ENCODE peak calls at places on chromosomes 13 and 19, in eight cellular contexts. R is NCI-H1417, T is AG08395, D is fibroblast of pulmonary artery, S is activated gamma-delta T cell, F is mesenteric fat pad, W is endothelial cell of umbilical vein, O is right lobe of liver. K is an unnamed sample.

GRCh38 chr13:113861433-113862030 is 2.3 kb downstream of the GAS6 start:
- DNase-seq in D (no peak), R (no peak), W (no peak), F (peak), O (no peak), S (no peak), T (no peak), K (no peak)

GRCh38 chr19:17052439-17052838 is 22.8 kb downstream of the HAUS8 start:
- DNase-seq in O (no peak), W (peak), D (peak), F (no peak), S (no peak), T (peak), R (no peak), K (no peak)

GRCh38 chr13:44507639-44508038 is 68.5 kb downstream of the TSC22D1 start:
- DNase-seq in F (no peak), D (no peak), W (no peak), S (no peak), R (no peak), T (no peak), O (no peak), K (no peak)

GRCh38 chr13:34349091-34349722 is 531.3 kb downstream of the RFC3 start:
- DNase-seq in W (peak), T (peak), D (peak), R (no peak), O (no peak), S (no peak), F (no peak), K (peak)

GRCh38 chr13:31675521-31675953 is 63.8 kb upstream of the RXFP2 start:
- DNase-seq in R (no peak), T (peak), W (no peak), F (no peak), S (no peak), O (no peak), D (peak), K (no peak)

GRCh38 chr19:46631481-46631880 is 4.5 kb downstream of the GNG8 start:
- DNase-seq in S (no peak), F (no peak), R (no peak), W (no peak), D (peak), T (peak), O (no peak), K (no peak)

GRCh38 chr13:41458939-41459753 is 1.8 kb downstream of the RGCC start:
- DNase-seq in D (peak), R (no peak), F (no peak), O (no peak), W (peak), T (peak), S (no peak), K (no peak)

GRCh38 chr13:60335531-60335930 is 61.5 kb upstream of the TDRD3 start:
- DNase-seq in S (no peak), O (no peak), T (peak), D (peak), R (peak), F (no peak), W (peak), K (no peak)

GRCh38 chr13:19810996-19811881 is 28.5 kb upstream of the PSPC1 start:
- DNase-seq in D (peak), F (no peak), R (no peak), T (no peak), S (no peak), W (no peak), O (no peak), K (no peak)

GRCh38 chr19:16626796-16627193 is 1.2 kb downstream of the MED26 start:
- DNase-seq in D (no peak), T (peak), R (no peak), W (no peak), F (no peak), O (no peak), S (no peak), K (no peak)

GRCh38 chr13:94544922-94545321 is 51.0 kb downstream of the TGDS start:
- DNase-seq in D (no peak), R (no peak), S (no peak), F (no peak), W (no peak), T (no peak), O (no peak), K (no peak)

GRCh38 chr13:51041710-51042109 is 69.4 kb downstream of the C13orf42 start:
- DNase-seq in W (no peak), O (no peak), D (no peak), S (no peak), T (no peak), F (no peak), R (no peak), K (no peak)

GRCh38 chr19:42322305-42322704 is 3.1 kb upstream of the MEGF8 start:
- DNase-seq in O (no peak), F (no peak), T (no peak), W (no peak), D (no peak), R (no peak), S (no peak), K (no peak)

K was measured in AG04450.